ENCODE peak calls at places on chromosomes 7 and 10, in eight cellular contexts. J is AG04450, O is heart right ventricle, Q is neural progenitor cell, E is BJ, I is Calu3, P is IMR-90, S is sigmoid colon. L is an unnamed sample.

GRCh38 chr10:5574642-5575131 is 49.9 kb downstream of the CALML3 start:
- DNase-seq in O (no peak), S (peak; percentile 70), J (no peak), I (no peak), Q (no peak), P (no peak), E (no peak), L (no peak)

GRCh38 chr10:31034041-31034918 is 2.6 kb upstream of the ZNF438 start:
- DNase-seq in Q (no peak), O (no peak), E (peak; percentile 87), S (no peak), P (peak; percentile 97), I (peak; percentile 24), J (peak; percentile 92), L (no peak)

GRCh38 chr7:17580141-17580540 is 281.7 kb downstream of the AHR start:
- DNase-seq in O (no peak), J (peak; percentile 48), E (peak; percentile 63), Q (no peak), P (peak; percentile 94), I (no peak), S (no peak), L (no peak)

GRCh38 chr7:96414931-96415292 is 93.0 kb upstream of the SLC25A13 start:
- DNase-seq in Q (peak; percentile 76), J (no peak), S (no peak), O (peak; percentile 10), P (peak; percentile 30), I (peak; percentile 44), E (no peak), L (no peak)

GRCh38 chr10:89975716-89976243 is 274.4 kb downstream of the KIF20B start:
- DNase-seq in Q (no peak), E (no peak), S (no peak), J (no peak), P (no peak), O (no peak), I (no peak), L (no peak)

GRCh38 chr10:91210014-91210413 is 10.4 kb upstream of the PCGF5 start:
- DNase-seq in Q (no peak), E (no peak), O (no peak), I (no peak), P (no peak), J (no peak), S (no peak), L (no peak)

GRCh38 chr7:101410743-101411476 is 48.2 kb downstream of the COL26A1 start:
- DNase-seq in O (peak; percentile 29), E (no peak), S (no peak), I (peak; percentile 9), P (no peak), Q (peak; percentile 92), J (no peak), L (peak; percentile 43)

GRCh38 chr7:127585044-127585953 is at the start of gene GCC1:
- DNase-seq in O (peak; percentile 93), E (peak; percentile 38), Q (peak; percentile 94), S (peak; percentile 96), J (peak; percentile 69), I (peak; percentile 95), P (peak; percentile 87), L (peak; percentile 89)

GRCh38 chr10:50578949-50579348 is 44.8 kb downstream of the SGMS1 start:
- DNase-seq in J (no peak), O (no peak), P (no peak), E (no peak), S (no peak), I (no peak), Q (no peak), L (no peak)

DNA sequence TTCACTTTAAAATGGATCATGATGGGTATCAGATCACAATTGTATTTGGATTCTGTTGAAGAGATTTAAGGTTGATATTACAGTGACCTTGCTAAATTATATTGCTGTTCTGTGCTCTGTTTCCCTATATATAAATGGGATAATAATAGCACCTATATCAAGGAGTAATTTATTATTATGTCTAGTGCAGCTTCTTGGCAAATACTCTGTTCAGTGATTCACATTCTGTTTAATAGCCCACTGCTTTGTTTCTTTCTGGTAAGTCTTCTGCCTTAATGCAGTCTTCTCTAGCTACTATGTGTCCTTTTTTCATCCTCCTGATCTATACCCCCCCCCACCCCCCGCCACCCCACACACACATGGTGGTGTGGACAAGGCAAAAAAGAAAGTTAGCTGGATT is 36.3 kb downstream of the BMPR1A start:
- DNase-seq in E (no peak), S (no peak), J (no peak), P (no peak), I (no peak), Q (no peak), O (no peak), L (no peak)
- TF ChIP-seq CTCF in E (no peak), S (no peak), J (no peak), P (no peak), I (no peak), Q (no peak), O (no peak), L (no peak)

GRCh38 chr7:50974240-50974639 is 191.5 kb upstream of the GRB10 start:
- DNase-seq in O (no peak), S (no peak), J (no peak), I (no peak), P (no peak), E (no peak), Q (no peak), L (no peak)

GRCh38 chr7:50982626-50983025 is 199.9 kb upstream of the GRB10 start:
- DNase-seq in S (no peak), O (no peak), J (no peak), P (no peak), Q (peak; percentile 26), I (peak; percentile 54), E (no peak), L (no peak)

GRCh38 chr7:50976064-50976463 is 193.4 kb upstream of the GRB10 start:
- DNase-seq in E (no peak), P (no peak), I (no peak), S (no peak), J (no peak), O (no peak), Q (no peak), L (no peak)

GRCh38 chr7:50981743-50982142 is 199.0 kb upstream of the GRB10 start:
- DNase-seq in O (no peak), P (no peak), I (no peak), S (no peak), J (no peak), E (no peak), Q (no peak), L (no peak)

DNA sequence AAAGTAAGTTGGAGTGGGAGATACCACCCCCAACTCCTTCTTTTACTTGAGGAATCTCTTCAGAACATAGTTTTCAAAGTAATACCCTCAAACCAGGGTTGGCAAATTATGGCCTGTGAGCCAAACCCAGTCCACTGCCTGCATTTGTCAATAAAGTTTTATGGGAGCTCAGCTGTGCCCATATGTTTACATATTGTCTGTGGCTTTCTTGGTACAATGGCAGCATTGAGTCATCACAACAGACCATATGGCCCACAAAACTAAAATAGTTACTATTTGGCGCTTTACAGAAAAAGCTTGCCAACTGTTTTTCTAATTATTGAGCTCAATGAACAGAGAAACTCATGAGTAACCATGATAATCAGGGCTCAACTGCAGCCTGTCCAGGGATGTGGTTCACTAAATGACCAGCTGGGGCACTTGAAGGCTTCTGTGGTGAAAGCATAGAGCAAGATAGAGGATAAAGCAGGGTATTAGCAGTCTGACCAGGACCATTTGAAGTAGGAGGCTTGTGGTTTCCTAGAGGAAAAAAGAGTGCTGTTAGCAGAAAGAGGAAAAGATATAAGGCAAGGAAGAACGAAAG is 196.0 kb upstream of the GRB10 start:
- DNase-seq in Q (peak; percentile 13), S (no peak), E (no peak), P (no peak), I (no peak), O (no peak), J (no peak), L (no peak)
- TF ChIP-seq CTCF in Q (peak; percentile 18), S (no peak), E (peak; percentile 26), P (no peak), I (peak; percentile 38), O (no peak), J (peak; percentile 30), L (no peak)

GRCh38 chr7:36311539-36311938 is 78.1 kb upstream of the ANLN start:
- DNase-seq in J (no peak), E (no peak), P (no peak), S (no peak), I (no peak), Q (no peak), O (no peak), L (no peak)

GRCh38 chr7:36312064-36312914 is 77.4 kb upstream of the ANLN start:
- DNase-seq in S (no peak), I (peak; percentile 87), P (no peak), O (no peak), Q (peak; percentile 65), E (no peak), J (no peak), L (peak; percentile 8)

GRCh38 chr7:36314491-36314890 is 75.2 kb upstream of the ANLN start:
- DNase-seq in Q (no peak), P (no peak), I (no peak), J (no peak), O (no peak), E (no peak), S (no peak), L (no peak)

GRCh38 chr7:36313607-36314006 is 76.1 kb upstream of the ANLN start:
- DNase-seq in S (no peak), J (no peak), O (no peak), E (no peak), I (no peak), Q (no peak), P (no peak), L (no peak)

DNA sequence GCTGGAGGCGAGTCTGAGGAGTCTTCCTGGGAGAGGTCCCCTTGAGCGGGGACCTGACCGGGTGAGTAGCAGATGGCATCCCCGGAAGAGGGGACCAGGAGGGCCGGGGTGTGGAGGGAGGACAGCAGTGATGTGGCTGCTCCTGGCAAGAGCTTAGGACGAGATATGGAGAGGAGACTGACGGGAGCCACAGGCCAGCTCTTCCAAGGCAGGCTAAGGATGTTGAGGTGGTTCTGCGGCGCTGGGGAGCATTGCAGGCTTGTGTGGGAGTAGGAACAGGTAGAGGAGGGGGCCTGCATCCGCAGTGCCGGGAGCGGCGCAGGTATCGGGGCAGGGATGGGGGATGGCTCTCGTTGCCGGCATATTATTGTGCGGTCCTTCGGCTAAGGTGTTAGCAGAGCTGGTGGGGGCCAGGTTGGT is 76.7 kb upstream of the ANLN start:
- DNase-seq in S (no peak), E (no peak), P (no peak), I (no peak), O (no peak), Q (no peak), J (no peak), L (no peak)
- TF ChIP-seq CTCF in S (no peak), E (no peak), P (no peak), I (peak; percentile 63), O (no peak), Q (no peak), J (no peak), L (no peak)

GRCh38 chr10:114874827-114875541 is 53.4 kb downstream of the FHIP2A start:
- DNase-seq in J (no peak), P (peak; percentile 38), Q (peak; percentile 77), O (no peak), S (no peak), I (no peak), E (no peak), L (no peak)
- TF ChIP-seq CTCF in J (peak; percentile 36), P (peak; percentile 19), Q (peak; percentile 45), O (no peak), S (no peak), I (no peak), E (no peak), L (no peak)

GRCh38 chr10:102225646-102226541 is at the start of gene ELOVL3:
- DNase-seq in I (peak; percentile 85), Q (peak; percentile 97), S (peak; percentile 96), O (peak; percentile 96), P (peak; percentile 91), J (peak; percentile 81), E (peak; percentile 73), L (peak; percentile 82)
- TF ChIP-seq CTCF in I (no peak), Q (no peak), S (no peak), O (no peak), P (no peak), J (no peak), E (no peak), L (no peak)

GRCh38 chr7:231030-231857 is 38.9 kb downstream of the FAM20C start:
- DNase-seq in P (no peak), I (no peak), S (peak; percentile 73), J (no peak), Q (no peak), O (no peak), E (no peak), L (no peak)
- TF ChIP-seq CTCF in P (peak; percentile 15), I (peak; percentile 44), S (peak; percentile 14), J (peak; percentile 34), Q (peak; percentile 24), O (peak; percentile 37), E (peak; percentile 35), L (no peak)

L was measured in CD8-positive, alpha-beta T cell.